ENCODE peak calls at places on chromosomes 6 and 20, in seven cellular contexts. One of them, this sample, is unnamed.

GRCh38 chr6:126886106-126886505 is 232.4 kb upstream of the RSPO3 start:
- DNase-seq in HepG2: no peak
- DNase-seq in dorsolateral prefrontal cortex: no peak
- DNase-seq in heart left ventricle: no peak
- DNase-seq in SJSA1: no peak
- DNase-seq in GM23338: no peak
- DNase-seq in lower lobe of right lung: no peak
- DNase-seq in this sample: peak; percentile 3

GRCh38 chr6:9136141-9136865 is 701.0 kb upstream of the SLC35B3 start:
- DNase-seq in HepG2: no peak
- DNase-seq in dorsolateral prefrontal cortex: no peak
- DNase-seq in heart left ventricle: no peak
- DNase-seq in SJSA1: no peak
- DNase-seq in GM23338: no peak
- DNase-seq in lower lobe of right lung: no peak
- DNase-seq in this sample: no peak

GRCh38 chr6:23413327-23414203 is 712.5 kb upstream of the NRSN1 start:
- DNase-seq in HepG2: no peak
- DNase-seq in dorsolateral prefrontal cortex: no peak
- DNase-seq in heart left ventricle: no peak
- DNase-seq in SJSA1: no peak
- DNase-seq in GM23338: no peak
- DNase-seq in lower lobe of right lung: no peak
- DNase-seq in this sample: peak; percentile 19

GRCh38 chr6:153511896-153512496 is 380.9 kb upstream of the RGS17 start:
- DNase-seq in HepG2: peak; percentile 29
- DNase-seq in dorsolateral prefrontal cortex: no peak
- DNase-seq in heart left ventricle: no peak
- DNase-seq in SJSA1: no peak
- DNase-seq in GM23338: peak; percentile 77
- DNase-seq in lower lobe of right lung: no peak
- DNase-seq in this sample: peak; percentile 49

GRCh38 chr6:82989891-82990290 is 75.8 kb downstream of the UBE3D start:
- DNase-seq in HepG2: no peak
- DNase-seq in dorsolateral prefrontal cortex: no peak
- DNase-seq in heart left ventricle: no peak
- DNase-seq in SJSA1: no peak
- DNase-seq in GM23338: no peak
- DNase-seq in lower lobe of right lung: no peak
- DNase-seq in this sample: no peak

GRCh38 chr6:98832282-98833100 is 1.9 kb upstream of the POU3F2 start:
- DNase-seq in HepG2: no peak
- DNase-seq in dorsolateral prefrontal cortex: peak; percentile 58
- DNase-seq in heart left ventricle: no peak
- DNase-seq in SJSA1: no peak
- DNase-seq in GM23338: peak; percentile 58
- DNase-seq in lower lobe of right lung: no peak
- DNase-seq in this sample: peak; percentile 41

GRCh38 chr6:97059473-97059872 is 134.9 kb downstream of the KLHL32 start:
- DNase-seq in HepG2: peak; percentile 17
- DNase-seq in dorsolateral prefrontal cortex: no peak
- DNase-seq in heart left ventricle: no peak
- DNase-seq in SJSA1: no peak
- DNase-seq in GM23338: peak; percentile 55
- DNase-seq in lower lobe of right lung: no peak
- DNase-seq in this sample: peak; percentile 42

GRCh38 chr6:4487538-4487937 is 288.7 kb upstream of the CDYL start:
- DNase-seq in HepG2: peak; percentile 26
- DNase-seq in dorsolateral prefrontal cortex: no peak
- DNase-seq in heart left ventricle: no peak
- DNase-seq in SJSA1: no peak
- DNase-seq in GM23338: no peak
- DNase-seq in lower lobe of right lung: no peak
- DNase-seq in this sample: no peak

GRCh38 chr6:105038259-105038658 is 81.4 kb downstream of the LIN28B start:
- DNase-seq in HepG2: no peak
- DNase-seq in dorsolateral prefrontal cortex: no peak
- DNase-seq in heart left ventricle: no peak
- DNase-seq in SJSA1: no peak
- DNase-seq in GM23338: peak; percentile 53
- DNase-seq in lower lobe of right lung: no peak
- DNase-seq in this sample: peak; percentile 1

GRCh38 chr20:23087587-23088275 is 1.6 kb upstream of the CD93 start:
- DNase-seq in HepG2: no peak
- DNase-seq in dorsolateral prefrontal cortex: no peak
- DNase-seq in heart left ventricle: no peak
- DNase-seq in SJSA1: no peak
- DNase-seq in GM23338: no peak
- DNase-seq in lower lobe of right lung: peak; percentile 61
- DNase-seq in this sample: no peak

DNA sequence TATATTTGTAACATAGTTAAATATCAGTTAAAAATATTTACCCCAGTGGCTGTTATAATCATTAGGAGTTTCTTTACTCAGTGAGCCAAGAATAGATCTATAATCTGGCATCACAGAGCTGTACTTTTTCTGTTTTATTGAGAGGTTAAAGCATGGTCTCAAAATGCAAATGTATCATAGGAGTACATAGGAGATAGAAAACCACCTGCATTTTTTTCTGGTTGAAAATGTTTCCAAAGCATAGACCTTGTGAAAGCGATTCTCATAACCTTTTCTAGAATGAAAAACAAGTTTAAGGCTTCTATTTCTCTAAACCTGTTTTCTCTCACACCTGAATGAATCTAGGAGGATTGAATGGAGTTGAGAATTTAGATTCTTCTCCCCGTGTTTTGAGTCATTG is 14.4 kb downstream of the KCNQ5 start:
- DNase-seq in HepG2: no peak
- DNase-seq in dorsolateral prefrontal cortex: no peak
- DNase-seq in heart left ventricle: no peak
- DNase-seq in SJSA1: no peak
- DNase-seq in GM23338: no peak
- DNase-seq in lower lobe of right lung: no peak
- DNase-seq in this sample: no peak
- H3K27me3 ChIP-seq in HepG2: no peaks in the 10 kb centered on the region
- H3K27me3 ChIP-seq in dorsolateral prefrontal cortex: no peaks in the 10 kb centered on the region
- H3K27me3 ChIP-seq in heart left ventricle: no peaks in the 10 kb centered on the region
- H3K27me3 ChIP-seq in SJSA1: no peaks in the 10 kb centered on the region
- H3K27me3 ChIP-seq in GM23338: no peaks in the 10 kb centered on the region
- H3K27me3 ChIP-seq in lower lobe of right lung: no peaks in the 10 kb centered on the region
- H3K27me3 ChIP-seq in this sample: no peaks in the 10 kb centered on the region

GRCh38 chr20:37355252-37356180 is 9.6 kb downstream of the SRC start:
- DNase-seq in HepG2: no peak
- DNase-seq in dorsolateral prefrontal cortex: no peak
- DNase-seq in heart left ventricle: no peak
- DNase-seq in SJSA1: no peak
- DNase-seq in GM23338: no peak
- DNase-seq in lower lobe of right lung: no peak
- DNase-seq in this sample: no peak
- H3K4me3 ChIP-seq in HepG2: no peak overlapping the region
- H3K4me3 ChIP-seq in dorsolateral prefrontal cortex: no peak overlapping the region
- H3K4me3 ChIP-seq in heart left ventricle: no peak overlapping the region
- H3K4me3 ChIP-seq in SJSA1: no peak overlapping the region
- H3K4me3 ChIP-seq in GM23338: no peak overlapping the region
- H3K4me3 ChIP-seq in lower lobe of right lung: no peak overlapping the region
- H3K4me3 ChIP-seq in this sample: no peak overlapping the region

DNA sequence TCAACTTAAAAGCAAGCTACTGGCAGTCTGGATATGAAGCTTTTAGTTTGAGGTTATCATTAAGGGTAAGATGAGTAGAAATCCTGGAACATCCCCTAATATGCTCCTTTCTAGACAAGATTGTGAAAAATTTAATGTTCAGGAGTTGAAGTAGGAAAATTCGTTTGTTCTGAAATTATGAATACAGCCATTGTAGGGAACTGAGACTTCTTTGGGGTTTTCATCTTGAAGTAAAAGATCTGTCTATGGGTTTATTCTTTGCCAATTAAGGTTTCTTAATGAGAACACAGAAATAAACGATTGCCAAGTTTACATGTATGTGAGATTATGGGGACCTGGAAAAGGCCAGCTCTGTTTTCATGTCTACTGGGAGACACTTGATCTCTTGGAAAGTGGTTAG is 225.6 kb upstream of the MOCS1 start:
- DNase-seq in HepG2: no peak
- DNase-seq in dorsolateral prefrontal cortex: no peak
- DNase-seq in heart left ventricle: no peak
- DNase-seq in SJSA1: no peak
- DNase-seq in GM23338: no peak
- DNase-seq in lower lobe of right lung: no peak
- DNase-seq in this sample: no peak
- H3K27me3 ChIP-seq in HepG2: no peaks in the 10 kb centered on the region
- H3K27me3 ChIP-seq in dorsolateral prefrontal cortex: no peaks in the 10 kb centered on the region
- H3K27me3 ChIP-seq in heart left ventricle: no peaks in the 10 kb centered on the region
- H3K27me3 ChIP-seq in SJSA1: no peaks in the 10 kb centered on the region
- H3K27me3 ChIP-seq in GM23338: no peaks in the 10 kb centered on the region
- H3K27me3 ChIP-seq in lower lobe of right lung: no peaks in the 10 kb centered on the region
- H3K27me3 ChIP-seq in this sample: no peaks in the 10 kb centered on the region

GRCh38 chr20:49630396-49630951 is 62.5 kb upstream of the PTGIS start:
- DNase-seq in HepG2: no peak
- DNase-seq in dorsolateral prefrontal cortex: no peak
- DNase-seq in heart left ventricle: no peak
- DNase-seq in SJSA1: no peak
- DNase-seq in GM23338: no peak
- DNase-seq in lower lobe of right lung: peak; percentile 76
- DNase-seq in this sample: no peak

GRCh38 chr20:49629606-49630005 is 61.7 kb upstream of the PTGIS start:
- DNase-seq in HepG2: no peak
- DNase-seq in dorsolateral prefrontal cortex: no peak
- DNase-seq in heart left ventricle: no peak
- DNase-seq in SJSA1: no peak
- DNase-seq in GM23338: no peak
- DNase-seq in lower lobe of right lung: no peak
- DNase-seq in this sample: no peak

GRCh38 chr20:49631856-49632418 is 64.0 kb upstream of the PTGIS start:
- DNase-seq in HepG2: no peak
- DNase-seq in dorsolateral prefrontal cortex: no peak
- DNase-seq in heart left ventricle: no peak
- DNase-seq in SJSA1: no peak
- DNase-seq in GM23338: peak; percentile 52
- DNase-seq in lower lobe of right lung: no peak
- DNase-seq in this sample: no peak

GRCh38 chr20:49633023-49633422 is 65.1 kb upstream of the PTGIS start:
- DNase-seq in HepG2: no peak
- DNase-seq in dorsolateral prefrontal cortex: no peak
- DNase-seq in heart left ventricle: no peak
- DNase-seq in SJSA1: no peak
- DNase-seq in GM23338: no peak
- DNase-seq in lower lobe of right lung: no peak
- DNase-seq in this sample: no peak

DNA sequence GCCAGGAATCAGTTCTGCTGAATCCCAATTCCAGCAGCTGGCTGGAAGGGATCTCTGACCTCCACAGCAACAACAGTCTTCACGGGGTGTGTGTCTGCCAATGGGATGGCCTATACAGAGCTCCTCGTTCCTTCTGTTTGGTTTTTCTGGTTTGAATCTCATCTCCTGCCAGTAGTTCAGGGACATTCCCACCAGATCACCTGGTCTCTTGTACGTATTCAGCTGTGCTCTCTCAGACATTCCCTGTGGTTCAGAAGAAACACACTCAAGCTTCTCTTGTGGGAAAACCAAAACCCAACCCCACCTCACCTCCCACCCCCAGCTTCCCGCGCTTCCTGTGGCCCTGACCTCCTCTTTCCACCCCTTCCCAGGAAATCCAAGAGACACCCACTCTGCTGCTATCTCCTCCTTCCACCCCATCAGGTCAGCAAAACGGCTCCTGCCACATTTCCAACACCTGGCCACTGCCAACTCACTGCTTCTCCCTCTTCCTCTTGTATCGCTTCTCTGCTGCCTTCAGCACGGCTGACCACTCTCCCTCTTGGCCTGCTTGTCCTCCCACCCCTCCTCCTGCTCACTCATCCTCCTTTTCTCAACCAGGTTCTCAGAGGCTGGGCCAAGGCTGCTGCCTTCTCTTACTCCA is 63.3 kb upstream of the PTGIS start:
- DNase-seq in HepG2: no peak
- DNase-seq in dorsolateral prefrontal cortex: no peak
- DNase-seq in heart left ventricle: no peak
- DNase-seq in SJSA1: no peak
- DNase-seq in GM23338: no peak
- DNase-seq in lower lobe of right lung: no peak
- DNase-seq in this sample: no peak
- H3K4me3 ChIP-seq in HepG2: no peak overlapping the region
- H3K4me3 ChIP-seq in dorsolateral prefrontal cortex: no peak overlapping the region
- H3K4me3 ChIP-seq in heart left ventricle: no peak overlapping the region
- H3K4me3 ChIP-seq in SJSA1: no peak overlapping the region
- H3K4me3 ChIP-seq in GM23338: no peak overlapping the region
- H3K4me3 ChIP-seq in lower lobe of right lung: no peak overlapping the region
- H3K4me3 ChIP-seq in this sample: no peak overlapping the region

DNA sequence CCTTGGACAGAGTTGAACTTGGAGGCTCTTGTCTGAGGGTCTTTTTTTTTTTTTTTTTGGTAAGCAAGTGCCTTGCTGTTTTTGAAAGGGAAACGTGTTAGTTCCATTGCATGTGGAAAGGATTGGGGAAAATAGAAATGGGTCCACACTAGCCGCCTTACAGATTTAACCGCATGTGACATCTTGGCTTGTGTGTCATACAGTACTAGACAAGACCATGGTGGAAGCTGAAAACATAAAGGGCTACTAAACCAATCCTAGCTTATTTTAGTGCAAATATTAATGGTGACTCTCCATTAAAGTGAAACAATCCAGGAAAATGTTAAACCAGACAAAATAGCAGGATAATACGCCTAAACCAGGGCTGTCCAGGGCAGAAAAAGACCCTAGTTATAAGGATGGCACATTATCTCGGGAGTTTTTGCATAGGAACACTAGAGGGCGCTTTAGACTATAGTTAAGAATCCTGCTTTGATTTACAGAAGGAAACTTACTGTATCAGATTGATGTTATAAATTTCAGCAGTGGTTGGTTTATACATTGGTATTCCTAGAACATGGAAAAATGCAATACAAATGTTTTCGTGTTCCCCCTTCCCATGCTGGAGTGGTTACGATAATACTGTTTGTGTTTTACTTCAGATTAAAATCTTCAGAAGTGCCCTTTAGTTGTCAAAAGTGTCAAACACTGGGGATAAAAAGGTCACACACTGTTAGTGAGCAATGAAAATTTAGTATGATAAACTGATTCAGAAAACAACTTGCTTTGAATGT is 59.8 kb upstream of the DEK start:
- DNase-seq in HepG2: peak; percentile 54
- DNase-seq in dorsolateral prefrontal cortex: no peak
- DNase-seq in heart left ventricle: no peak
- DNase-seq in SJSA1: no peak
- DNase-seq in GM23338: peak; percentile 83
- DNase-seq in lower lobe of right lung: no peak
- DNase-seq in this sample: peak; percentile 72
- H3K27me3 ChIP-seq in HepG2: no peaks in the 10 kb centered on the region
- H3K27me3 ChIP-seq in dorsolateral prefrontal cortex: no peaks in the 10 kb centered on the region
- H3K27me3 ChIP-seq in heart left ventricle: no peaks in the 10 kb centered on the region
- H3K27me3 ChIP-seq in SJSA1: no peaks in the 10 kb centered on the region
- H3K27me3 ChIP-seq in GM23338: no peaks in the 10 kb centered on the region
- H3K27me3 ChIP-seq in lower lobe of right lung: no peaks in the 10 kb centered on the region
- H3K27me3 ChIP-seq in this sample: no peaks in the 10 kb centered on the region

GRCh38 chr6:157536218-157536534 is 155.2 kb downstream of the ZDHHC14 start:
- DNase-seq in HepG2: no peak
- DNase-seq in dorsolateral prefrontal cortex: no peak
- DNase-seq in heart left ventricle: no peak
- DNase-seq in SJSA1: no peak
- DNase-seq in GM23338: no peak
- DNase-seq in lower lobe of right lung: no peak
- DNase-seq in this sample: no peak
- H3K4me3 ChIP-seq in HepG2: no peak overlapping the region
- H3K4me3 ChIP-seq in dorsolateral prefrontal cortex: no peak overlapping the region
- H3K4me3 ChIP-seq in heart left ventricle: no peak overlapping the region
- H3K4me3 ChIP-seq in SJSA1: peak overlapping the region; percentile 1
- H3K4me3 ChIP-seq in GM23338: no peak overlapping the region
- H3K4me3 ChIP-seq in lower lobe of right lung: no peak overlapping the region
- H3K4me3 ChIP-seq in this sample: no peak overlapping the region

GRCh38 chr20:18058661-18059467 is 1.1 kb upstream of the OVOL2 start:
- DNase-seq in HepG2: no peak
- DNase-seq in dorsolateral prefrontal cortex: no peak
- DNase-seq in heart left ventricle: no peak
- DNase-seq in SJSA1: no peak
- DNase-seq in GM23338: peak; percentile 90
- DNase-seq in lower lobe of right lung: peak; percentile 65
- DNase-seq in this sample: no peak
- H3K27me3 ChIP-seq in HepG2: peaks cover 85% of the 10 kb centered on the region
- H3K27me3 ChIP-seq in dorsolateral prefrontal cortex: peaks cover 43% of the 10 kb centered on the region
- H3K27me3 ChIP-seq in heart left ventricle: peaks cover 60% of the 10 kb centered on the region
- H3K27me3 ChIP-seq in SJSA1: peaks cover 91% of the 10 kb centered on the region
- H3K27me3 ChIP-seq in GM23338: peaks cover 49% of the 10 kb centered on the region
- H3K27me3 ChIP-seq in lower lobe of right lung: peaks cover 67% of the 10 kb centered on the region
- H3K27me3 ChIP-seq in this sample: peaks cover 92% of the 10 kb centered on the region